ENCODE peak calls at places on chromosomes 12 and 14, in six cellular contexts. W is neural progenitor cell, J is uterus, A is PC-3, L is adrenal gland, Q is left lung. U is an unnamed sample. For H3K4me1, the result is how much of the 10 kb centered on the place peaks cover.

GRCh38 chr12:11555743-11556625 is 93.5 kb upstream of the ETV6 start:
- DNase-seq in Q (no peak), L (no peak), J (no peak), W (no peak), A (no peak), U (no peak)

GRCh38 chr14:23361320-23361719 is 3.7 kb downstream of the EFS start:
- DNase-seq in W (no peak), Q (no peak), A (no peak), J (no peak), L (no peak), U (peak)

GRCh38 chr12:111759991-111760390 is 6.7 kb upstream of the ALDH2 start:
- DNase-seq in A (no peak), L (no peak), J (no peak), W (no peak), Q (peak), U (no peak)

GRCh38 chr14:87944987-87945604 is 47.9 kb downstream of the GALC start:
- DNase-seq in L (no peak), W (peak), A (peak), J (no peak), Q (no peak), U (no peak)

GRCh38 chr14:96585672-96586013 is 83.5 kb downstream of the PAPOLA start:
- DNase-seq in Q (no peak), A (no peak), W (no peak), L (no peak), J (no peak), U (no peak)

GRCh38 chr14:63435838-63436237 is 107.3 kb downstream of the PPP2R5E start:
- DNase-seq in Q (peak), A (peak), W (no peak), L (peak), J (peak), U (peak)

GRCh38 chr12:106954462-106955376 is 988 bp upstream of the TMEM263 start:
- DNase-seq in Q (peak), A (no peak), J (peak), W (peak), L (no peak), U (peak)

GRCh38 chr12:93894391-93895095 is 217.4 kb downstream of the CRADD start:
- DNase-seq in W (no peak), L (peak), A (no peak), Q (peak), J (peak), U (peak)

GRCh38 chr12:77152623-77153193 is 87.3 kb upstream of the E2F7 start:
- DNase-seq in Q (no peak), W (peak), L (no peak), A (peak), J (no peak), U (no peak)

GRCh38 chr12:97132270-97132669 is 225.2 kb downstream of the NEDD1 start:
- DNase-seq in W (no peak), A (no peak), J (no peak), Q (no peak), L (no peak), U (no peak)

GRCh38 chr12:12398026-12398859 is 41.4 kb downstream of the BORCS5 start:
- DNase-seq in Q (no peak), W (no peak), L (peak), J (peak), A (peak), U (peak)

GRCh38 chr12:33438890-33439586 is 581 bp downstream of the SYT10 start:
- DNase-seq in W (peak), A (no peak), L (no peak), Q (peak), J (no peak), U (no peak)

GRCh38 chr14:49134940-49135339 is 451.2 kb downstream of the RPS29 start:
- DNase-seq in L (peak), A (peak), Q (no peak), W (peak), J (no peak), U (no peak)

GRCh38 chr12:117486840-117487659 is 125.6 kb upstream of the NOS1 start:
- DNase-seq in L (peak), W (no peak), A (peak), Q (no peak), J (no peak), U (peak)

GRCh38 chr14:56482306-56482705 is 97.3 kb upstream of the TMEM260 start:
- DNase-seq in J (no peak), W (peak), Q (no peak), A (peak), L (no peak), U (no peak)

GRCh38 chr12:49868952-49869815 is 26.3 kb upstream of the BCDIN3D start:
- DNase-seq in W (no peak), L (peak), Q (peak), J (peak), A (no peak), U (peak)

GRCh38 chr14:74891870-74892269 is 10.2 kb downstream of the DLST start:
- DNase-seq in L (no peak), A (no peak), W (no peak), Q (no peak), J (no peak), U (no peak)

GRCh38 chr12:130716918-130717306 is 813 bp upstream of the RIMBP2 start:
- DNase-seq in Q (no peak), L (no peak), J (no peak), A (no peak), W (peak), U (no peak)

GRCh38 chr14:30558362-30558674 is 640 bp upstream of the G2E3 start:
- DNase-seq in Q (no peak), J (no peak), L (no peak), A (no peak), W (no peak), U (no peak)

GRCh38 chr14:96136361-96136760 is 68.3 kb upstream of the BDKRB2 start:
- DNase-seq in J (no peak), Q (no peak), A (peak), W (no peak), L (no peak), U (no peak)

GRCh38 chr14:48052973-48053372 is 377.6 kb upstream of the MDGA2 start:
- DNase-seq in W (no peak), L (no peak), J (no peak), A (no peak), Q (no peak), U (no peak)

GRCh38 chr12:2638273-2639019 is 156.3 kb upstream of the FKBP4 start:
- DNase-seq in J (no peak), W (no peak), L (no peak), Q (no peak), A (no peak), U (no peak)

GRCh38 chr12:54596526-54596946 is 8.1 kb upstream of the PPP1R1A start:
- DNase-seq in L (peak), A (peak), J (peak), W (peak), Q (no peak), U (peak)

GRCh38 chr12:31029916-31030562 is 43.6 kb upstream of the DDX11 start:
- DNase-seq in L (peak), Q (no peak), A (peak), W (no peak), J (no peak), U (no peak)

GRCh38 chr12:75481774-75482173 is 1.2 kb downstream of the GLIPR1 start:
- DNase-seq in Q (no peak), J (peak), W (no peak), L (no peak), A (no peak), U (no peak)

GRCh38 chr14:106372870-106373657 is 846.7 kb downstream of the TMEM121 start:
- DNase-seq in W (no peak), L (peak), Q (peak), J (no peak), A (peak), U (no peak)
- H3K4me3 ChIP-seq in W (no peak), L (no peak), Q (no peak), J (no peak), A (no peak), U (no peak)

GRCh38 chr14:100406505-100407131 is 83.5 kb downstream of the SLC25A47 start:
- DNase-seq in Q (peak), J (no peak), L (peak), W (no peak), A (peak), U (no peak)

GRCh38 chr14:100410056-100410565 is 87.0 kb downstream of the SLC25A47 start:
- DNase-seq in W (peak), A (no peak), L (no peak), J (no peak), Q (no peak), U (no peak)

GRCh38 chr14:100408350-100409015 is 85.3 kb downstream of the SLC25A47 start:
- DNase-seq in A (peak), Q (peak), W (no peak), J (no peak), L (peak), U (no peak)

GRCh38 chr14:100407376-100408102 is 84.4 kb downstream of the SLC25A47 start:
- DNase-seq in L (no peak), J (no peak), Q (no peak), A (no peak), W (no peak), U (no peak)

DNA sequence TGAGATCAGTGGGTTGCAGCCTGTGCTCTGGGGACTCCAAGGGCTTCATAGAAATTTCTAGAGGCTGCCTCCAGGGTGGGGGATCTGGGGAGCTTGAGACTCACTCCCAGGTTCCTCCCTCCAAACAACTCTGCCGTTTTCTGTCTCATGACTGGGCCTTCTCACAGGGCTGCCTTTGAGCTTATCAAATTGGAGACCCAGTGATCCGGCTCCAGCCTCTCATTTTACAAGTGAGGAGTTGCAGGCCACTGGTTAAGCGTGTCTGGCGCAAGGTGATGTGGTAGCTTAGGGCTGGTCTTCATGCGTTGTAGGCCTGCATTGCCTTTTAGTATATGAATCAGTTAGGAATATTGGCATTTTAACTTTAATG is 85.9 kb downstream of the SLC25A47 start:
- DNase-seq in Q (no peak), A (no peak), J (no peak), W (no peak), L (no peak), U (no peak)
- H3K4me1 ChIP-seq in Q (under half), A (under half), J (under half), W (under half), L (under half), U (under half)

DNA sequence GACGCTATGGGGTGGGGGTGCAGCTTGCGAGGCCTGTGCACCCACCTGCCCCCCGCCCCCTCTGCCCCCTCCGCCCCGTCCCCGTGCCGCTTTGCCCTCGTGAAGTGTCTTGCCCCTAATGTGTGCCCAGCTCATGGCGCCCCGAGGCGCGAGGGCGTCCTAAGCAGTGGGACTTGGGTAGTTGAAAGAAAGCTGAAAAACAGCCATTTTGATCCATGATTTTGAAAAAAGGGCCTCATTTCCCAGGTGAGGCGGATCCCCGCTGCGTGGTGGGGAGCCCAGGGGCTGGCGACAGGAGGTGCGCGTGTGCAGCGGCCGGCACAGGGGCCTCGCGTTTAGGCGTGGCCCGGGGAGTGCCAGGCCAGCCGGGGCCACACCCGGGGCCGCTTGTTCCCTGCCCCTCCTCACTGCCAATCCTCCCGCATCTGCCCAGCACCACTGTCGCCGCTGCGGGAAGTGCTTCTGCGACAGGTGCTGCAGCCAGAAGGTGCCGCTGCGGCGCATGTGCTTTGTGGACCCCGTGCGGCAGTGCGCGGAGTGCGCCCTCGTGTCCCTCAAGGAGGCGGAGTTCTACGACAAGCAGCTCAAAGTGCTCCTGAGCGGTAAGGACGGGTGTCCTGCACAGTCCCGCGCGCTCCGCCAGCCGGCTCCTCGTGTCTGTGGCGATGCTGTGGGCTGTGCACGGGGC is 11.8 kb downstream of the ZFYVE21 start:
- DNase-seq in L (no peak), J (no peak), Q (peak), A (no peak), W (no peak), U (no peak)
- TF ChIP-seq CTCF in L (no peak), J (no peak), Q (no peak), A (no peak), W (no peak), U (no peak)

DNA sequence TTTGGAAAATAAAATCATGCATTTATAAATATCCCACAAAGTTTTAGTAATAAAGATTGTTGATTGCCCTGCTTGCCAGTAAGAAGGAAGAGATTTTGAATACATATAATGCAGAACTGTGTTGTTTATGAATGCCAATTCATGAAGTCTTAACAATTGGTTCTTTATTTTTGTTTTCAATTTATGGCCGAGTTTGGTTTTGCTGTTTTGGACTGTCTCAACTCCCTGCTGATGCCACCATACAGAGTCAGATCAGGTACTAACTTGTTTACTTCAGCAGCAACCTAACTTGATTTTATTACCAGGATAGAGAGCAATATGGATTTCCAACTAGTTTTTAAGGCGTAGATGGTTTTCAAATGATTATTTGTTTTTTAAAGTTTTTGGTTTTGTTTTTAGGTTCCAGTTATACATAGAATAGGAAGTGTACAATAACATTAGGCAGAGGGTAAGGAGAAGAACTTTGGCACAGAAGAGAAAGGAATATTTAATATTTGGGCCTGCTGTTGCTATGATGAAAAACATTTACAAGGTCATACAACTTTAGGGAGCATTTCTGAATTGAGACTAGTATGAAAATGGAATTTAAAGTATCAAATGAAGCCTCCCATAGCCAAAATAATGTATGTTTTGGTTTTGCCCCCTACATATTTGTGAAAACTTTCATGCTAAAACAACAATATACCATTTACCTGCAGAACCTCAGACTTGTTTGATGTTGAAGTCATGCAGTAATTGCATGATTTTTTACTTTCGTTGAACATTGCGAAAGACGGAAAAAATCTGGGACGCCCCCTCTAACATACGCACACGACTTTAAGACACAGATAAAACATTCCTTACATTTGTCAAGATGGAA is 904 bp upstream of the FAM177A1 start:
- DNase-seq in W (no peak), J (no peak), L (peak), A (no peak), Q (no peak), U (no peak)
- H3K4me3 ChIP-seq in W (peak), J (peak), L (peak), A (peak), Q (peak), U (peak)

GRCh38 chr14:71454513-71455332 is 477.5 kb upstream of the RGS6 start:
- DNase-seq in J (no peak), A (no peak), L (no peak), W (no peak), Q (no peak), U (no peak)

GRCh38 chr14:71454010-71454409 is 478.2 kb upstream of the RGS6 start:
- DNase-seq in A (no peak), W (no peak), Q (no peak), J (no peak), L (no peak), U (no peak)

GRCh38 chr14:71452987-71453386 is 479.2 kb upstream of the RGS6 start:
- DNase-seq in A (no peak), W (no peak), J (no peak), L (no peak), Q (no peak), U (no peak)

GRCh38 chr14:71451501-71451900 is 480.7 kb upstream of the RGS6 start:
- DNase-seq in J (no peak), Q (no peak), W (no peak), L (no peak), A (peak), U (no peak)

DNA sequence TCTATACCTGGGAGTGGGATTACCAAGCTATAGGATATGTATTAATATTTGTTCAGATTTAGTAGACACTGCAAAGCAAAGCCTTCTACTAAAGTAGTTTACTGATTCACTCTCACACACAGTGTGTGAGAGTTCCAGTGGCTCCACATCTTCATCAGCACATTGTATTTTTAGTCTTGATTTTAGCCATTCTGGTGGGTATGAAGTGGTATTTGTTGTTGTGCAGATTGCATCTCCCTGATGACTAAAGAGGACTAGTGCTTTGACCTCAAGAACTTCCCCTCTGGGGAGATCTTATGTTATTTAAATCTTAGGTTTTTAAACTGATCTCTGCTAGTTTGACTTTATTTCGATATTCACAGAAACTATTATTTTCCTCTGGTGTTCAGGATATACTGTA is 479.7 kb upstream of the RGS6 start:
- DNase-seq in J (no peak), A (peak), W (no peak), Q (no peak), L (no peak), U (no peak)
- H3K4me1 ChIP-seq in J (under half), A (half or more), W (under half), Q (under half), L (under half), U (under half)

DNA sequence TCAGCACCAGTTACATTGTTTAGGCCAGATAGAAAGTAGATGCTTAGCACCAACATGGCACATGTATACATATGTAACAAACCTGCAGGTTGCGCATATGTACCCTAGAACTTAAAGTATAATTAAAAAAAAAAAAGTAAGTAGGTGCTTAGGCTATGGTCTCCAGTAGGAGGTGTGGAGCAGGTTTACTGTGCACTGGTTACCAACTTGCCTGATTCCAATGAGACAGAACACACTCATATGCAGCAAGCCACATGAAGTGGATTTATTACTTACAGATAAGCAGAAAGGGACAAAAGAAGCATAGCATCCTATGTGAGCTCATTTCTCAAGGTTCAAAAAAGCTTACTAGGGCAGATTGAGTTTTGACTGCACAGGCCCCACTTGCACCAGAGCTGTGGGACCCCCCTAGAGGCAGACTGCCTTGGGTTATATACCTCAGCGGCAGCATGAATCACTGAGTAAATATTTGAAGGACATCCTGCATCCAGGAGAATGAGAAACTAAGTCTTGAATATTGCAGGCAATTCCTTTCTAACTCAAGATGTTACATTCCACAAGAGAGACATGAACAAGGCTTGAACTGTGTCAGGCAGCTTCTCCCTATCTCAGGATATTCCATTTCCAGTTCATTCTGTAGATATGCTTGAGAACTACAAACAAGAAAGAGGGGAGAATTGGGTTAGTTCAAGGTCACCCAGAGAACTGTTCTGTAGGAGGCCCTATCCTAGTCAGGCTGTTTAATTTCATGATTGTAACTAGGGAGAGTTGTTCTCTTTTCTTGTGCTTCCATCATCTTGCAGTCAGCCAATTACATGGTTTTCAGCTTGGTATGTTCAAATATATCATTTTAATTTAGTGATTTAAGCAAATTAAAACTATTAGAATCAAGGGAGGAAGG is 30.1 kb downstream of the LRFN5 start:
- DNase-seq in L (no peak), Q (no peak), W (no peak), A (peak), J (no peak), U (no peak)
- TF ChIP-seq CTCF in L (no peak), Q (no peak), W (no peak), A (no peak), J (no peak), U (no peak)

GRCh38 chr12:70604662-70605061 is 32.6 kb downstream of the PTPRB start:
- DNase-seq in A (no peak), W (no peak), J (no peak), Q (no peak), L (no peak), U (no peak)

GRCh38 chr12:70608184-70608583 is 29.0 kb downstream of the PTPRB start:
- DNase-seq in A (no peak), J (no peak), Q (no peak), L (no peak), W (no peak), U (no peak)

GRCh38 chr12:70606001-70606400 is 31.2 kb downstream of the PTPRB start:
- DNase-seq in A (peak), L (no peak), J (no peak), Q (no peak), W (no peak), U (no peak)

GRCh38 chr12:70609203-70609602 is 28.0 kb downstream of the PTPRB start:
- DNase-seq in W (peak), A (no peak), Q (no peak), J (no peak), L (no peak), U (no peak)

DNA sequence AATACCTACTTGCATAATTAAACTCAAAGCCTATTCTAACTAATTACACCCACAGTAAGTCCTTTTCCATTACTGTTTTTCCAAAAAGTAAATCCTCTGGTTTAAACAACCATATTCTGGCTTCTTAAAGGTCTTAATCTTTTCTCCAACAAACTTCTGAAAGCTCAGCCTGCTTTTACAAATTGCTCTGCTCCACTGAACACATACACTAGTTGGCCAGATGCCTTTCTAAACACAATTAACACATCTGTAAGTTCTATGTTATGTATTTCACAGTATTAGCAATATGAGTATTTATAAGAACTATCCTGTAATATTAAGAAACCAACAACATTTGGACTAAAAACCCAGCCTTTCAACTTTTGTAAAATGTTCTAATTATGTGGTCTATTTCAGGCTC is 30.1 kb downstream of the PTPRB start:
- DNase-seq in L (no peak), J (no peak), Q (no peak), A (no peak), W (no peak), U (no peak)
- H3K4me3 ChIP-seq in L (no peak), J (no peak), Q (peak), A (no peak), W (no peak), U (no peak)